ENCODE peak calls at places on chromosomes 1 and 21, in five cellular contexts. Z is stimulated activated CD8-positive, alpha-beta memory T cell treated with anti-CD3 and anti-CD28 coated beads, Interleukin-4, amount 100 ng/mL, for 48 hours; N is iPS-NIHi11; C is NCI-H460; R is GM12865. A is an unnamed sample.

GRCh38 chr1:33087677-33088076 is 6.7 kb downstream of the AZIN2 start:
- DNase-seq in Z (no peak), N (no peak), C (no peak), R (no peak), A (no peak)

GRCh38 chr1:231139125-231139649 is 22.7 kb upstream of the TRIM67 start:
- DNase-seq in Z (no peak), N (no peak), C (peak; percentile 87), R (no peak), A (peak; percentile 31)

GRCh38 chr1:238596703-238597102 is 706.0 kb upstream of the ZP4 start:
- DNase-seq in Z (no peak), N (no peak), C (no peak), R (no peak), A (no peak)

GRCh38 chr1:235074335-235075120 is 54.1 kb downstream of the TOMM20 start:
- DNase-seq in Z (peak; percentile 74), N (no peak), C (no peak), R (peak; percentile 87), A (no peak)

GRCh38 chr1:229094476-229095311 is 176.2 kb upstream of the RAB4A start:
- DNase-seq in Z (no peak), N (no peak), C (no peak), R (no peak), A (peak; percentile 65)

GRCh38 chr21:33123396-33124120 is 53.6 kb downstream of the OLIG1 start:
- DNase-seq in Z (no peak), N (no peak), C (no peak), R (no peak), A (no peak)

GRCh38 chr21:46603228-46603627 is 1.7 kb downstream of the S100B start:
- DNase-seq in Z (no peak), N (peak; percentile 80), C (no peak), R (no peak), A (no peak)

GRCh38 chr21:46532080-46532479 is 72.8 kb downstream of the S100B start:
- DNase-seq in Z (no peak), N (no peak), C (no peak), R (no peak), A (no peak)